ENCODE peak calls at places on chromosomes 16 and 17, in ten cellular contexts. T is retinal pigment epithelial cell; M is skeletal muscle cell; P is stomach; Q is CD8-positive, alpha-beta memory T cell; N is transverse colon; H is heart left ventricle; F is fibroblast of pulmonary artery; W is mesendoderm; I is cardiac fibroblast. O is an unnamed sample.

GRCh38 chr17:30429155-30429554 is 48.1 kb upstream of the GOSR1 start:
- DNase-seq in T (no peak), M (no peak), P (no peak), Q (no peak), N (no peak), H (no peak), F (peak), W (no peak), I (peak), O (no peak)

GRCh38 chr17:34706029-34706428 is 126.6 kb downstream of the TMEM132E start:
- DNase-seq in T (no peak), M (no peak), P (no peak), Q (no peak), N (no peak), H (no peak), F (peak), W (peak), I (peak), O (no peak)

GRCh38 chr16:51382215-51382614 is 231.1 kb upstream of the SALL1 start:
- DNase-seq in T (peak), M (no peak), P (no peak), Q (no peak), N (no peak), H (no peak), F (no peak), W (no peak), I (no peak), O (no peak)

GRCh38 chr17:83180264-83180995 is 101.0 kb downstream of the METRNL start:
- DNase-seq in T (no peak), M (no peak), P (no peak), Q (no peak), N (no peak), H (no peak), F (no peak), W (no peak), I (no peak), O (peak)

GRCh38 chr17:45311762-45312476 is 4.9 kb downstream of the MAP3K14 start:
- DNase-seq in T (no peak), M (no peak), P (peak), Q (peak), N (peak), H (peak), F (no peak), W (peak), I (no peak), O (peak)

GRCh38 chr17:36515837-36516236 is 18.8 kb downstream of the MYO19 start:
- DNase-seq in T (no peak), M (no peak), P (no peak), Q (no peak), N (no peak), H (no peak), F (no peak), W (no peak), I (no peak), O (no peak)

GRCh38 chr17:42677921-42678781 is 1.4 kb upstream of the PLEKHH3 start:
- DNase-seq in T (no peak), M (no peak), P (peak), Q (peak), N (peak), H (peak), F (peak), W (peak), I (peak), O (peak)

GRCh38 chr16:30652718-30653117 is 2.0 kb downstream of the PRR14 start:
- DNase-seq in T (no peak), M (no peak), P (no peak), Q (no peak), N (no peak), H (no peak), F (no peak), W (no peak), I (no peak), O (no peak)

GRCh38 chr17:57668332-57668731 is 76.8 kb downstream of the CCDC182 start:
- DNase-seq in T (no peak), M (no peak), P (peak), Q (no peak), N (no peak), H (no peak), F (no peak), W (no peak), I (no peak), O (no peak)

GRCh38 chr17:45116434-45117016 is 15.8 kb downstream of the PLCD3 start:
- DNase-seq in T (no peak), M (no peak), P (no peak), Q (no peak), N (no peak), H (no peak), F (no peak), W (no peak), I (no peak), O (no peak)

GRCh38 chr16:2148714-2149629 is 547 bp downstream of the RAB26 start:
- DNase-seq in T (no peak), M (no peak), P (peak), Q (peak), N (no peak), H (no peak), F (no peak), W (peak), I (no peak), O (peak)

GRCh38 chr16:3022208-3022696 is 1.5 kb downstream of the HCFC1R1 start:
- DNase-seq in T (peak), M (peak), P (peak), Q (peak), N (peak), H (peak), F (peak), W (peak), I (peak), O (peak)

GRCh38 chr17:28612531-28612930 is 1.5 kb downstream of the RSKR start:
- DNase-seq in T (no peak), M (no peak), P (no peak), Q (no peak), N (no peak), H (no peak), F (no peak), W (no peak), I (no peak), O (no peak)

GRCh38 chr17:17700251-17700969 is 19.2 kb downstream of the RAI1 start:
- DNase-seq in T (no peak), M (no peak), P (peak), Q (no peak), N (peak), H (no peak), F (no peak), W (peak), I (no peak), O (no peak)

GRCh38 chr17:43403846-43404245 is 5.1 kb downstream of the ARL4D start:
- DNase-seq in T (no peak), M (no peak), P (no peak), Q (no peak), N (no peak), H (no peak), F (peak), W (peak), I (peak), O (no peak)

GRCh38 chr17:80453980-80454556 is 22.3 kb downstream of the NPTX1 start:
- DNase-seq in T (no peak), M (no peak), P (no peak), Q (no peak), N (no peak), H (no peak), F (no peak), W (no peak), I (no peak), O (no peak)

GRCh38 chr16:86664518-86665318 is 86.4 kb downstream of the FOXL1 start:
- DNase-seq in T (peak), M (peak), P (peak), Q (peak), N (peak), H (no peak), F (peak), W (peak), I (peak), O (peak)

GRCh38 chr16:89721644-89722391 is 481 bp downstream of the ZNF276 start:
- DNase-seq in T (no peak), M (no peak), P (peak), Q (peak), N (peak), H (peak), F (peak), W (peak), I (peak), O (peak)

GRCh38 chr17:51761105-51761504 is 397.4 kb downstream of the CA10 start:
- DNase-seq in T (no peak), M (no peak), P (no peak), Q (no peak), N (no peak), H (no peak), F (no peak), W (no peak), I (no peak), O (no peak)

GRCh38 chr17:61371179-61371578 is 28.5 kb upstream of the TBX2 start:
- DNase-seq in T (no peak), M (no peak), P (no peak), Q (no peak), N (no peak), H (no peak), F (no peak), W (no peak), I (no peak), O (no peak)

GRCh38 chr17:40115101-40115436 is 6.7 kb upstream of the MSL1 start:
- DNase-seq in T (no peak), M (no peak), P (no peak), Q (no peak), N (no peak), H (no peak), F (no peak), W (no peak), I (no peak), O (no peak)

GRCh38 chr17:20920813-20921199 is 122.0 kb downstream of the USP22 start:
- DNase-seq in T (no peak), M (no peak), P (no peak), Q (no peak), N (no peak), H (no peak), F (peak), W (peak), I (peak), O (no peak)

GRCh38 chr16:50562657-50563056 is 14.5 kb downstream of the NKD1 start:
- DNase-seq in T (no peak), M (no peak), P (no peak), Q (no peak), N (no peak), H (no peak), F (no peak), W (no peak), I (no peak), O (no peak)

GRCh38 chr17:52134641-52135040 is 23.9 kb downstream of the CA10 start:
- DNase-seq in T (no peak), M (no peak), P (no peak), Q (no peak), N (no peak), H (no peak), F (no peak), W (no peak), I (no peak), O (no peak)

GRCh38 chr17:17140590-17140980 is 65.5 kb downstream of the PLD6 start:
- DNase-seq in T (peak), M (no peak), P (no peak), Q (no peak), N (no peak), H (no peak), F (peak), W (peak), I (peak), O (no peak)

GRCh38 chr17:7217113-7217987 is 2.3 kb downstream of the DLG4 start:
- DNase-seq in T (no peak), M (no peak), P (peak), Q (no peak), N (peak), H (peak), F (peak), W (peak), I (peak), O (no peak)

GRCh38 chr16:878071-878784 is 77.7 kb upstream of the GNG13 start:
- DNase-seq in T (no peak), M (no peak), P (no peak), Q (no peak), N (peak), H (no peak), F (no peak), W (peak), I (no peak), O (peak)

GRCh38 chr17:58741121-58741625 is 14.5 kb upstream of the PPM1E start:
- DNase-seq in T (no peak), M (peak), P (no peak), Q (no peak), N (no peak), H (no peak), F (peak), W (peak), I (peak), O (no peak)

GRCh38 chr17:76924345-76925332 is 56.4 kb downstream of the MGAT5B start:
- DNase-seq in T (no peak), M (no peak), P (no peak), Q (no peak), N (no peak), H (no peak), F (no peak), W (no peak), I (no peak), O (no peak)

GRCh38 chr17:29847527-29847931 is 82.5 kb downstream of the SSH2 start:
- DNase-seq in T (no peak), M (no peak), P (no peak), Q (no peak), N (no peak), H (no peak), F (peak), W (peak), I (peak), O (no peak)

GRCh38 chr17:59155439-59156177 is at the start of gene PRR11:
- DNase-seq in T (peak), M (peak), P (peak), Q (peak), N (peak), H (peak), F (peak), W (no peak), I (peak), O (peak)

GRCh38 chr17:3801043-3801746 is at the start of gene ITGAE:
- DNase-seq in T (no peak), M (no peak), P (no peak), Q (no peak), N (no peak), H (no peak), F (no peak), W (no peak), I (no peak), O (no peak)
- H3K4me3 ChIP-seq in T (no peak), M (no peak), P (no peak), Q (no peak), N (no peak), H (no peak), F (no peak), W (no peak), I (no peak), O (no peak)

GRCh38 chr16:82744958-82745357 is 118.2 kb downstream of the CDH13 start:
- DNase-seq in T (no peak), M (no peak), P (no peak), Q (no peak), N (no peak), H (no peak), F (no peak), W (no peak), I (no peak), O (no peak)
- H3K4me3 ChIP-seq in T (no peak), M (no peak), P (no peak), Q (no peak), N (no peak), H (no peak), F (no peak), W (no peak), I (no peak), O (no peak)

GRCh38 chr17:78272181-78272913 is 40.9 kb downstream of the TMEM235 start:
- DNase-seq in T (peak), M (peak), P (peak), Q (no peak), N (peak), H (peak), F (peak), W (peak), I (peak), O (peak)
- H3K4me3 ChIP-seq in T (no peak), M (no peak), P (peak), Q (no peak), N (no peak), H (no peak), F (no peak), W (no peak), I (no peak), O (no peak)

GRCh38 chr16:27231692-27232060 is 28.4 kb downstream of the KDM8 start:
- DNase-seq in T (no peak), M (no peak), P (no peak), Q (no peak), N (no peak), H (no peak), F (no peak), W (no peak), I (no peak), O (no peak)
- H3K4me3 ChIP-seq in T (no peak), M (no peak), P (no peak), Q (peak), N (no peak), H (no peak), F (no peak), W (no peak), I (no peak), O (no peak)

GRCh38 chr16:83933885-83934683 is 19.0 kb upstream of the OSGIN1 start:
- DNase-seq in T (no peak), M (peak), P (no peak), Q (no peak), N (no peak), H (no peak), F (peak), W (no peak), I (peak), O (no peak)
- H3K4me3 ChIP-seq in T (no peak), M (no peak), P (no peak), Q (no peak), N (no peak), H (no peak), F (no peak), W (no peak), I (no peak), O (no peak)

GRCh38 chr16:69918241-69918640 is 32.9 kb upstream of the CLEC18A start:
- DNase-seq in T (no peak), M (no peak), P (no peak), Q (no peak), N (no peak), H (no peak), F (no peak), W (no peak), I (no peak), O (no peak)
- H3K4me3 ChIP-seq in T (peak), M (peak), P (no peak), Q (no peak), N (no peak), H (no peak), F (peak), W (no peak), I (peak), O (no peak)

DNA sequence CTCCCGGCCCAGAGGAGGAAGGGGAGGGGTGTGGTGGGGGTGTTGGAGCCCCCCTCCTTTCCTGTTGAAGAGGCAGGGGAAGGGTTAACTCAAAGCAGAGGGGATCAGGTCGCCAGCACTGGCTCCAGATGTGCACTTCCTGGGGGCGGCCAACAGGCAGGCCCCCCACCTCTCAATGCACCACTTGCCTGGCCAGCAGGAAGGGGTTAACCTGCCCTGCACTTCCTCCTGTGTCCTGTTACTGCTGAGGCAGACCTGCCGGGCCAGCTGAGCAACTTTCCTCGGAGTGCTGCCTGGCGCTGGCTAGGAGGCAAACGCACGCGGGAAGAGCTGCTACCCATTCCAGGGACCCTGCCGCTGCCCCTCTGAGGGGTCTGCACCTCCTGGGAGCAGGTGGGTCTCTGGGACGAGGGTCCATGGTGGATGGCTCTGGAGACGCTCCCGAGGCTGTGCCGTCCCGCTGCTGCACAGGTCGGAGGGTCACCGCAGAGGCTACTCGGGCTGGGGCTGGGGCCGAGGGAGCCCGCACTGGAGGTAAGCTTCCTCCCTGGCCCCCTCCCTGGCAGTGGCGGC is at the start of gene EPN3:
- DNase-seq in T (no peak), M (no peak), P (peak), Q (no peak), N (peak), H (no peak), F (no peak), W (peak), I (no peak), O (no peak)
- H3K4me3 ChIP-seq in T (no peak), M (no peak), P (peak), Q (no peak), N (peak), H (peak), F (no peak), W (peak), I (no peak), O (peak)

GRCh38 chr16:56616608-56617211 is 8.3 kb downstream of the MT2A start:
- DNase-seq in T (no peak), M (no peak), P (no peak), Q (no peak), N (no peak), H (no peak), F (no peak), W (no peak), I (no peak), O (no peak)
- H3K4me3 ChIP-seq in T (peak), M (peak), P (peak), Q (no peak), N (peak), H (peak), F (peak), W (no peak), I (peak), O (no peak)